ENCODE peak calls at places on chromosome 4, in ten cellular contexts. D, A, J, Y, L, Z, S, P, B and O are unnamed samples.
A peak's percentile ranks its signal among the peaks of the same experiment; 100 is the strongest.

GRCh38 chr4:181582595-181582994 is 660.6 kb upstream of the TENM3 start:
- DNase-seq in L (no peak), B (no peak), A (no peak), S (no peak), J (no peak), Z (no peak), P (no peak), D (no peak), Y (no peak), O (no peak)

GRCh38 chr4:180057198-180057821 is 2185.9 kb upstream of the TENM3 start:
- DNase-seq in S (no peak), D (no peak), B (no peak), Z (peak; percentile 1), P (no peak), A (no peak), J (no peak), L (no peak), Y (no peak), O (no peak)

GRCh38 chr4:184361443-184361842 is 112.9 kb downstream of the IRF2 start:
- DNase-seq in P (no peak), Z (no peak), S (no peak), Y (no peak), D (no peak), L (no peak), J (no peak), A (no peak), B (no peak), O (no peak)

GRCh38 chr4:71867598-71867997 is 83.7 kb upstream of the GC start:
- DNase-seq in J (no peak), Z (no peak), L (no peak), P (no peak), B (no peak), D (no peak), S (no peak), Y (no peak), A (no peak), O (no peak)

GRCh38 chr4:82989567-82990429 is 20.8 kb downstream of the LIN54 start:
- DNase-seq in S (no peak), B (no peak), D (no peak), J (no peak), L (no peak), Z (no peak), P (no peak), Y (no peak), A (peak; percentile 16), O (no peak)

GRCh38 chr4:85824166-85824945 is 349.4 kb downstream of the ARHGAP24 start:
- DNase-seq in A (no peak), J (peak; percentile 11), Z (no peak), B (no peak), L (no peak), P (no peak), Y (no peak), S (no peak), D (no peak), O (no peak)

GRCh38 chr4:108877821-108878220 is 115.0 kb upstream of the ETNPPL start:
- DNase-seq in Y (no peak), D (no peak), P (no peak), Z (no peak), L (no peak), B (no peak), J (no peak), A (no peak), S (no peak), O (no peak)

GRCh38 chr4:72568959-72569718 is at the start of gene ADAMTS3:
- DNase-seq in Y (peak; percentile 28), J (no peak), D (no peak), Z (peak; percentile 41), B (peak; percentile 15), A (peak; percentile 29), S (no peak), P (peak; percentile 1), L (peak; percentile 39), O (peak; percentile 49)

GRCh38 chr4:87498446-87498900 is 30.7 kb downstream of the SPARCL1 start:
- DNase-seq in A (peak; percentile 23), Y (no peak), B (peak; percentile 32), P (no peak), D (no peak), Z (peak; percentile 1), J (peak; percentile 63), L (no peak), S (no peak), O (no peak)